ENCODE peak calls at places on chromosomes 7 and 10, in eight cellular contexts. E is amygdala; N is aorta; W is endodermal cell; C is Kasumi-1; F is NCI-H1092; S is stimulated activated effector memory CD8-positive, alpha-beta T cell treated with anti-CD3 and anti-CD28 coated beads, Interleukin-12 subunit alpha, Interleukin-12 subunit beta, amount 100 ng/mL, for 72 hours; M is WERI-Rb-1. P is an unnamed sample.

GRCh38 chr7:154569916-154570315 is 433.0 kb downstream of the PAXIP1 start:
- DNase-seq in E (no peak), N (no peak), W (no peak), C (no peak), F (no peak), S (no peak), M (no peak), P (no peak)

GRCh38 chr7:114921636-114922150 is at the start of gene MDFIC:
- DNase-seq in E (no peak), N (no peak), W (no peak), C (no peak), F (no peak), S (no peak), M (no peak), P (no peak)

GRCh38 chr7:57789130-57789529 is 339.2 kb downstream of the ZNF716 start:
- DNase-seq in E (no peak), N (no peak), W (no peak), C (no peak), F (no peak), S (no peak), M (peak), P (no peak)

GRCh38 chr10:95574649-95575365 is 13.6 kb upstream of the SORBS1 start:
- DNase-seq in E (no peak), N (no peak), W (no peak), C (no peak), F (no peak), S (no peak), M (no peak), P (no peak)

GRCh38 chr10:3766046-3766761 is 18.8 kb downstream of the KLF6 start:
- DNase-seq in E (no peak), N (no peak), W (peak), C (no peak), F (no peak), S (no peak), M (no peak), P (no peak)

GRCh38 chr7:128030999-128031681 is at the start of gene LRRC4:
- DNase-seq in E (no peak), N (no peak), W (peak), C (peak), F (peak), S (peak), M (peak), P (no peak)

GRCh38 chr7:125644113-125644512 is 714.5 kb upstream of the POT1 start:
- DNase-seq in E (no peak), N (no peak), W (no peak), C (no peak), F (no peak), S (no peak), M (no peak), P (no peak)

GRCh38 chr10:77320852-77321496 is 316.6 kb downstream of the KCNMA1 start:
- DNase-seq in E (no peak), N (no peak), W (no peak), C (no peak), F (no peak), S (no peak), M (no peak), P (peak)

GRCh38 chr10:69742928-69743602 is 58.6 kb upstream of the COL13A1 start:
- DNase-seq in E (no peak), N (no peak), W (peak), C (no peak), F (no peak), S (no peak), M (peak), P (no peak)

GRCh38 chr10:35781643-35782035 is 139.5 kb upstream of the FZD8 start:
- DNase-seq in E (no peak), N (no peak), W (peak), C (no peak), F (no peak), S (no peak), M (peak), P (no peak)

GRCh38 chr7:149690688-149691446 is 82.5 kb downstream of the ZNF467 start:
- DNase-seq in E (no peak), N (no peak), W (peak), C (no peak), F (peak), S (no peak), M (peak), P (peak)

GRCh38 chr10:31136951-31137885 is 105.6 kb upstream of the ZNF438 start:
- DNase-seq in E (no peak), N (no peak), W (no peak), C (peak), F (no peak), S (peak), M (no peak), P (no peak)

P was measured in GM04504.